ENCODE peak calls at places on chromosomes 5 and 9, in eight cellular contexts. M is RWPE1; O is IMR-90; U is AG09319; V is CD8-positive, alpha-beta T cell; T is AG10803; A is natural killer cell; D is cardiac muscle cell. F is an unnamed sample.

GRCh38 chr5:11620172-11620571 is 284.1 kb downstream of the CTNND2 start:
- DNase-seq in M (no peak), V (no peak), A (no peak), U (no peak), T (no peak), D (no peak), O (no peak), F (no peak)

GRCh38 chr5:88875609-88876234 is 7.3 kb downstream of the MEF2C start:
- DNase-seq in T (no peak), D (peak), A (no peak), M (no peak), O (no peak), U (no peak), V (no peak), F (no peak)

GRCh38 chr9:129162901-129163670 is 15.0 kb downstream of the IER5L start:
- DNase-seq in V (no peak), T (peak), O (peak), D (peak), A (no peak), M (no peak), U (no peak), F (no peak)

GRCh38 chr5:138947780-138948179 is 72.6 kb upstream of the LRRTM2 start:
- DNase-seq in U (no peak), D (no peak), O (no peak), T (no peak), V (no peak), M (no peak), A (no peak), F (no peak)

GRCh38 chr9:34145165-34145564 is 18.7 kb upstream of the DCAF12 start:
- DNase-seq in O (peak), U (no peak), V (no peak), M (no peak), A (no peak), T (peak), D (no peak), F (no peak)

GRCh38 chr5:1665231-1665630 is 134.4 kb downstream of the MRPL36 start:
- DNase-seq in A (no peak), D (no peak), M (no peak), T (no peak), U (no peak), O (no peak), V (no peak), F (no peak)

GRCh38 chr5:90131734-90132133 is 277.8 kb downstream of the CETN3 start:
- DNase-seq in A (no peak), D (no peak), M (no peak), O (no peak), V (no peak), T (no peak), U (no peak), F (no peak)

GRCh38 chr9:109033941-109034700 is 20.8 kb upstream of the CTNNAL1 start:
- DNase-seq in O (no peak), A (no peak), U (no peak), V (no peak), D (no peak), M (no peak), T (no peak), F (no peak)

GRCh38 chr9:109862452-109862851 is 82.5 kb downstream of the PALM2AKAP2 start:
- DNase-seq in O (no peak), D (no peak), V (no peak), U (no peak), T (no peak), M (no peak), A (no peak), F (no peak)

GRCh38 chr5:138243794-138244193 is 30.6 kb downstream of the GFRA3 start:
- DNase-seq in A (no peak), V (no peak), O (no peak), D (peak), U (no peak), T (peak), M (no peak), F (no peak)

GRCh38 chr9:131027048-131027871 is 18.3 kb downstream of the LAMC3 start:
- DNase-seq in V (no peak), T (no peak), A (no peak), O (no peak), D (no peak), U (no peak), M (no peak), F (no peak)

GRCh38 chr9:11933926-11934325 is 759.3 kb upstream of the TYRP1 start:
- DNase-seq in O (peak), V (no peak), D (peak), U (no peak), T (peak), M (peak), A (no peak), F (no peak)

GRCh38 chr5:157342822-157343402 is 77.0 kb downstream of the CYFIP2 start:
- DNase-seq in V (no peak), D (peak), O (no peak), U (no peak), A (no peak), M (peak), T (peak), F (no peak)

GRCh38 chr9:91067306-91067860 is 265.8 kb downstream of the SYK start:
- DNase-seq in D (no peak), A (no peak), M (no peak), O (no peak), T (no peak), U (no peak), V (no peak), F (no peak)
- TF ChIP-seq CTCF in D (no peak), A (no peak), M (no peak), O (no peak), T (no peak), U (no peak), V (no peak), F (no peak)

GRCh38 chr9:98775831-98776441 is 20.4 kb downstream of the ANKS6 start:
- DNase-seq in V (no peak), D (peak), M (peak), T (peak), O (peak), U (peak), A (no peak), F (peak)

GRCh38 chr9:98771209-98771874 is 25.0 kb downstream of the ANKS6 start:
- DNase-seq in D (no peak), V (no peak), A (no peak), U (no peak), O (no peak), T (no peak), M (no peak), F (no peak)

GRCh38 chr9:98772364-98773155 is 23.8 kb downstream of the ANKS6 start:
- DNase-seq in D (no peak), U (no peak), M (no peak), A (no peak), V (no peak), T (no peak), O (no peak), F (no peak)

GRCh38 chr9:98774746-98775145 is 21.6 kb downstream of the ANKS6 start:
- DNase-seq in M (peak), A (no peak), U (no peak), V (no peak), O (no peak), T (peak), D (peak), F (no peak)

DNA sequence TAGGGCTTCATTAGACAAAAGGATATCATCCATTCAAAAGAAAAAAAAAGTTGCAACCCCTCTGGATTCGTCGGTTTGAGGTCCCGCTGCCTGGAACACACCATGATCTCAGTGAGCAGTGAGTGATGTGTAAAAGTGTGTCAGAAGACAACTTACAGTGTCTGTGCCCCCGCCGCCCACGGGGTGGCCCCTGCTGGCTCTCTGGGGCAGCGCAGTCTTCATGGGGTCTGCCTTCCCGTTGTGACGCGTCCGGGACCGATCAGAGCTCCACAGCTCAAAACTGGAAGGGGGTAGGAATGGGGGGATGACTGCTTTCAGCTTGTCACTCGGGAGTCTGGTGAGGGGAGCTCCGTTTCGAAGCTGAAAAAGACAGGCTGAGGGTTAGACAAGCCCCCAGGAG is 22.6 kb downstream of the ANKS6 start:
- DNase-seq in V (no peak), O (no peak), T (no peak), A (no peak), M (no peak), U (no peak), D (no peak), F (no peak)
- TF ChIP-seq CTCF in V (no peak), O (no peak), T (no peak), A (no peak), M (no peak), U (no peak), D (no peak), F (no peak)

GRCh38 chr5:38258037-38258318 is 381 bp upstream of the EGFLAM start:
- DNase-seq in D (no peak), U (no peak), T (no peak), O (no peak), M (no peak), A (no peak), V (no peak), F (no peak)
- TF ChIP-seq CTCF in D (no peak), U (no peak), T (no peak), O (no peak), M (no peak), A (no peak), V (no peak), F (no peak)

GRCh38 chr9:137211532-137211931 is 6.0 kb downstream of the NDOR1 start:
- DNase-seq in O (no peak), T (no peak), V (no peak), M (no peak), A (no peak), U (no peak), D (no peak), F (no peak)

GRCh38 chr9:137212520-137212919 is 7.0 kb downstream of the NDOR1 start:
- DNase-seq in A (no peak), T (no peak), D (no peak), V (no peak), O (no peak), U (no peak), M (no peak), F (no peak)

GRCh38 chr9:137215196-137215986 is 6.6 kb downstream of the RNF208 start:
- DNase-seq in M (no peak), V (no peak), U (no peak), T (no peak), O (no peak), D (no peak), A (no peak), F (no peak)

GRCh38 chr9:137214620-137215019 is 7.4 kb downstream of the RNF208 start:
- DNase-seq in A (no peak), U (no peak), M (no peak), T (no peak), O (no peak), V (no peak), D (no peak), F (no peak)

GRCh38 chr9:137213160-137214060 is 7.9 kb downstream of the NDOR1 start:
- DNase-seq in V (no peak), D (no peak), A (no peak), U (no peak), T (no peak), M (no peak), O (no peak), F (no peak)
- TF ChIP-seq CTCF in V (no peak), D (no peak), A (no peak), U (no peak), T (no peak), M (no peak), O (peak), F (no peak)

GRCh38 chr9:1726993-1727759 is 288.0 kb upstream of the SMARCA2 start:
- DNase-seq in U (no peak), M (no peak), D (no peak), V (no peak), T (no peak), A (no peak), O (no peak), F (no peak)
- TF ChIP-seq CTCF in U (no peak), M (no peak), D (no peak), V (peak), T (peak), A (no peak), O (no peak), F (peak)